ENCODE peak calls at places on chromosomes 11 and 22, in five cellular contexts. One of them, this sample, is unnamed.

GRCh38 chr11:27124514-27125264 is 84.1 kb downstream of the BBOX1 start:
- DNase-seq in CD8-positive, alpha-beta memory T cell: no peak
- DNase-seq in breast epithelium: no peak
- DNase-seq in pancreas: no peak
- DNase-seq in sigmoid colon: no peak
- DNase-seq in this sample: no peak

GRCh38 chr22:38949889-38950405 is 7.5 kb upstream of the APOBEC3A start:
- DNase-seq in CD8-positive, alpha-beta memory T cell: no peak
- DNase-seq in breast epithelium: peak; percentile 13
- DNase-seq in pancreas: peak; percentile 5
- DNase-seq in sigmoid colon: peak; percentile 52
- DNase-seq in this sample: no peak

GRCh38 chr11:79285756-79286155 is 155.1 kb downstream of the TENM4 start:
- DNase-seq in CD8-positive, alpha-beta memory T cell: no peak
- DNase-seq in breast epithelium: no peak
- DNase-seq in pancreas: no peak
- DNase-seq in sigmoid colon: no peak
- DNase-seq in this sample: no peak

GRCh38 chr22:32063701-32064100 is 20.6 kb downstream of the SLC5A1 start:
- DNase-seq in CD8-positive, alpha-beta memory T cell: no peak
- DNase-seq in breast epithelium: no peak
- DNase-seq in pancreas: no peak
- DNase-seq in sigmoid colon: no peak
- DNase-seq in this sample: no peak

GRCh38 chr11:92225206-92225562 is 566 bp downstream of the FAT3 start:
- DNase-seq in CD8-positive, alpha-beta memory T cell: no peak
- DNase-seq in breast epithelium: no peak
- DNase-seq in pancreas: no peak
- DNase-seq in sigmoid colon: no peak
- DNase-seq in this sample: no peak

GRCh38 chr11:39569784-39570183 is 1889.7 kb downstream of the LRRC4C start:
- DNase-seq in CD8-positive, alpha-beta memory T cell: no peak
- DNase-seq in breast epithelium: no peak
- DNase-seq in pancreas: no peak
- DNase-seq in sigmoid colon: no peak
- DNase-seq in this sample: no peak

GRCh38 chr11:132904566-132904965 is 627.7 kb downstream of the OPCML start:
- DNase-seq in CD8-positive, alpha-beta memory T cell: no peak
- DNase-seq in breast epithelium: no peak
- DNase-seq in pancreas: no peak
- DNase-seq in sigmoid colon: no peak
- DNase-seq in this sample: no peak

GRCh38 chr11:1846453-1846932 is 6.4 kb upstream of the LSP1 start:
- DNase-seq in CD8-positive, alpha-beta memory T cell: no peak
- DNase-seq in breast epithelium: no peak
- DNase-seq in pancreas: peak; percentile 51
- DNase-seq in sigmoid colon: no peak
- DNase-seq in this sample: no peak

GRCh38 chr11:104916442-104916841 is 18.2 kb upstream of the CASP12 start:
- DNase-seq in CD8-positive, alpha-beta memory T cell: no peak
- DNase-seq in breast epithelium: no peak
- DNase-seq in pancreas: no peak
- DNase-seq in sigmoid colon: no peak
- DNase-seq in this sample: no peak

GRCh38 chr11:132886335-132886734 is 646.0 kb downstream of the OPCML start:
- DNase-seq in CD8-positive, alpha-beta memory T cell: no peak
- DNase-seq in breast epithelium: no peak
- DNase-seq in pancreas: no peak
- DNase-seq in sigmoid colon: no peak
- DNase-seq in this sample: no peak

GRCh38 chr11:28104984-28105383 is 3.0 kb downstream of the KIF18A start:
- DNase-seq in CD8-positive, alpha-beta memory T cell: no peak
- DNase-seq in breast epithelium: no peak
- DNase-seq in pancreas: no peak
- DNase-seq in sigmoid colon: no peak
- DNase-seq in this sample: no peak

GRCh38 chr22:47281126-47282106 is 519.0 kb downstream of the TBC1D22A start:
- DNase-seq in CD8-positive, alpha-beta memory T cell: no peak
- DNase-seq in breast epithelium: no peak
- DNase-seq in pancreas: no peak
- DNase-seq in sigmoid colon: no peak
- DNase-seq in this sample: no peak

GRCh38 chr22:40919446-40919845 is 31.7 kb upstream of the RBX1 start:
- DNase-seq in CD8-positive, alpha-beta memory T cell: no peak
- DNase-seq in breast epithelium: peak; percentile 19
- DNase-seq in pancreas: no peak
- DNase-seq in sigmoid colon: no peak
- DNase-seq in this sample: no peak

GRCh38 chr22:38415046-38415445 is 40.0 kb downstream of the KCNJ4 start:
- DNase-seq in CD8-positive, alpha-beta memory T cell: no peak
- DNase-seq in breast epithelium: no peak
- DNase-seq in pancreas: no peak
- DNase-seq in sigmoid colon: peak; percentile 55
- DNase-seq in this sample: no peak

GRCh38 chr22:28989484-28989883 is 72.1 kb downstream of the C22orf31 start:
- DNase-seq in CD8-positive, alpha-beta memory T cell: no peak
- DNase-seq in breast epithelium: peak; percentile 26
- DNase-seq in pancreas: no peak
- DNase-seq in sigmoid colon: peak; percentile 66
- DNase-seq in this sample: no peak
- H3K27ac ChIP-seq in CD8-positive, alpha-beta memory T cell: no peak overlapping the region
- H3K27ac ChIP-seq in breast epithelium: peak overlapping the region; percentile 65
- H3K27ac ChIP-seq in pancreas: no peak overlapping the region
- H3K27ac ChIP-seq in sigmoid colon: peak overlapping the region; percentile 55
- H3K27ac ChIP-seq in this sample: no peak overlapping the region

GRCh38 chr22:37285937-37286336 is 3.6 kb downstream of the CYTH4 start:
- DNase-seq in CD8-positive, alpha-beta memory T cell: no peak
- DNase-seq in breast epithelium: no peak
- DNase-seq in pancreas: no peak
- DNase-seq in sigmoid colon: no peak
- DNase-seq in this sample: no peak
- H3K27ac ChIP-seq in CD8-positive, alpha-beta memory T cell: no peak overlapping the region
- H3K27ac ChIP-seq in breast epithelium: no peak overlapping the region
- H3K27ac ChIP-seq in pancreas: no peak overlapping the region
- H3K27ac ChIP-seq in sigmoid colon: no peak overlapping the region
- H3K27ac ChIP-seq in this sample: no peak overlapping the region

DNA sequence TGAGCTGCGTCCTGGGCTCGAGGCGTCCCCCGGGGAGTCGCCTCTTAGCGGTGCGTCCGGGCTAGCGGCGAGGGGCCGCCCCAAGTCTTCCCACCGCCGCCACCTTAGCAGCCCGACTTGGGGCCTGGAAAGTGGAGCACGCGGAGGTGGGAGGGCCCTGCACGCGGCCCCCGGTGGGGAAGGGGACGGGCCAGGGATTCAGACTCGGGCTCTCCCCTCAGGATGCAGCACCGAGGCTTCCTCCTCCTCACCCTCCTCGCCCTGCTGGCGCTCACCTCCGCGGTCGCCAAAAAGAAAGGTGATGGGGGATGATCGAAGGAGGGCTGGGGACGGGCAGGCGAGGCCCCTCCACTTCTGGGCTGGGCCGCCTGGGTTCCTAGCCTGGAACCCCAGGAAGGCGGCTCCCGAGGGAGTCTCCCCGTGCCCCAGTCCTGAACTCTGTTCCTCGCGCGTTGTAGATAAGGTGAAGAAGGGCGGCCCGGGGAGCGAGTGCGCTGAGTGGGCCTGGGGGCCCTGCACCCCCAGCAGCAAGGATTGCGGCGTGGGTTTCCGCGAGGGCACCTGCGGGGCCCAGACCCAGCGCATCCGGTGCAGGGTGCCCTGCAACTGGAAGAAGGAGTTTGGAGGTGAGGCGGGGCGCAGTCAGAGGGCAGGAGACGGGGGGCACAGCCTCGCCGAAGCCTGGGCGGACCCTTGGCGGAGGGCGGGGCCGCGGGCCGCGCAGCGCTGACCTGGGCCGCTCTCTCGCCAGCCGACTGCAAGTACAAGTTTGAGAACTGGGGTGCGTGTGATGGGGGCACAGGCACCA is 571 bp downstream of the MDK start:
- DNase-seq in CD8-positive, alpha-beta memory T cell: no peak
- DNase-seq in breast epithelium: no peak
- DNase-seq in pancreas: no peak
- DNase-seq in sigmoid colon: peak; percentile 68
- DNase-seq in this sample: no peak
- H3K27ac ChIP-seq in CD8-positive, alpha-beta memory T cell: no peak overlapping the region
- H3K27ac ChIP-seq in breast epithelium: peak overlapping the region; percentile 96
- H3K27ac ChIP-seq in pancreas: no peak overlapping the region
- H3K27ac ChIP-seq in sigmoid colon: no peak overlapping the region
- H3K27ac ChIP-seq in this sample: no peak overlapping the region

DNA sequence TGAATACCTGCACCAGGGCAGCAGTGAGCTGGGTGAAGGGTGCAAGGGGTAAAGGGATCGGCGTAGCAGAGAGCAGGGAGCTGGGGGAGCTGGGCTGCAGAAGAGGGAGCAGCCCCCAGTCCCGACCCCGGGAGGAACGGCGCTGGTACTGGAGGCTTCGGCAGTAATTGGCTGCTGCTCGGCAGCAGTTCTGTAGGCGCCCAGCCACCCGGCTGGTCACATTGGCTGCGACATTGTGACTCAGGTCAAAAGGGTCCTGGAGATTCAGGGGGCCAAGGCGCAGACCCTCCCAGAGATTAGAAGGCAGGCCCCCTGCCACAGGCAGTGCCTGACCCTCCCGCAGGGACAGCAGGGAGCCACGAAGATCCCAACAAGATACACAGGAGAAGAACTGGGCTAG is 2.1 kb upstream of the EEF1G start:
- DNase-seq in CD8-positive, alpha-beta memory T cell: no peak
- DNase-seq in breast epithelium: no peak
- DNase-seq in pancreas: no peak
- DNase-seq in sigmoid colon: no peak
- DNase-seq in this sample: no peak
- H3K27ac ChIP-seq in CD8-positive, alpha-beta memory T cell: no peak overlapping the region
- H3K27ac ChIP-seq in breast epithelium: peak overlapping the region; percentile 61
- H3K27ac ChIP-seq in pancreas: no peak overlapping the region
- H3K27ac ChIP-seq in sigmoid colon: peak overlapping the region; percentile 92
- H3K27ac ChIP-seq in this sample: no peak overlapping the region

DNA sequence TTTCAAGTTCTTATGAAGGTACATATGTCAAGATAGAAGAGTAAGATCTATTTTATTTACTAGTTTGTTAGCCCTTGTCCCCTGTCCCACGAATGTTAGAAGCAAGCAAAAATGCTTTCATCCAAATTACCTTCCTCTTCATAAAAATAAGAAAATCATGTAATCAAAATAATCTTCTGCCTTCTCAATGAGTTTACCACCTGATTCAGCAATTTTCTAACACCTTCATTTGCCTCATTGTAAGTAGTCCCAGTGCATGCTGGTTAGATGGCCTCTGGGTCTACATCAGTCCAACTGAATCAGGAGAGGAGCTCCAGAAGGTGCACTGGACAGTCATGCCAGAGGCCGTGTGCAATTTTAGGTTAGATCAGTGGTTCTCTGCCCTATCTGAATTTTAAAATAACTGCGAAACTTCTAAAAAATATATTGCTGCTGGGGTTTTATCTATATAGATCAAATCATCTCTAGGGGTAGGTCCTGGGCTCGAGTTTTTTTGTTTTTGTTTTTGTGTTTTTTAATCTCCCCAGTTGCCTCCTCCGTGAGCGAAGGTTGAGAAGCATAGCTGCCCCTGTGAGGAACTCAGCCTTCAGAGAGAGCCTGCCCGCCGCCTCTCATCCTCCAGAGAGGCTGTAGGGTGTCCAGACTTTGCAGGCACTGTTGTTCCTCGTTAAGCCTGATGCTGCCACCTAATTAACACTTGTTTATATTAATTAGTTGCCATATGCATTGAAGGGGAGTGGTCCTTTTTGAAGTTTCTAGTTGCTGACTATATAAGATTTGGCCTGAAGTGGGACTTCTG is 32.2 kb downstream of the C22orf31 start:
- DNase-seq in CD8-positive, alpha-beta memory T cell: no peak
- DNase-seq in breast epithelium: no peak
- DNase-seq in pancreas: no peak
- DNase-seq in sigmoid colon: no peak
- DNase-seq in this sample: no peak
- H3K27ac ChIP-seq in CD8-positive, alpha-beta memory T cell: no peak overlapping the region
- H3K27ac ChIP-seq in breast epithelium: no peak overlapping the region
- H3K27ac ChIP-seq in pancreas: no peak overlapping the region
- H3K27ac ChIP-seq in sigmoid colon: no peak overlapping the region
- H3K27ac ChIP-seq in this sample: peak overlapping the region; percentile 69

DNA sequence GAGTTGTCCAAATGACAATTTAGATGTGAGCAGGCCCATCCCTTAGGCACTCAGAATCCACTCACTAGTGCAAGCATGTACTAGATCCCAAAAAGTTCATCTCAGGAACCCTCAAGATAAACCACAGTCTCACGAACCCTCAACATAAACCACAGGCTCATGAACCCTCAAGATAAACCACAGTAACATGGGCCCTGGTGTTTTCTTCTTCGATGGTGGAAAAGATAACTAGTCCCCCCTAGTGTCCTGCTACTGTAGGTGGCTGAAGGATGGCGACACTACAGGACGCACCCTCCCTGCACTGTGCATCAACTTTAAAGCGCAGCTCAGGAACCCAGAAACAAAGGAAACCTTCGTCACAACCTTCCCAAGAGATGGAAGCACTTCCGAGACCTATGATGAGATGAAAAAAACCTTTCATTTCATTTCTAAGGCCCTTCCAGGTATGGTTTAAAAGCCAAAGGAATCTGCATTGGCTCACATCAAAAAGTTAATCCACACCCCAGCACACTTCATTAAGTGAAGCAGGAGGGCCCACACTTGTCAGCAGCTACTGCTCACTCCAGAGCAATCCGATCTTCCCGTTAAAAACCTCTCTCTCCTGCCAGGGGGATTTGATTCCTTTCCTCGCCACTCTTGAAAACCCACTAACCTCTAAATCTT is 2.4 kb downstream of the LARGE1 start:
- DNase-seq in CD8-positive, alpha-beta memory T cell: no peak
- DNase-seq in breast epithelium: no peak
- DNase-seq in pancreas: no peak
- DNase-seq in sigmoid colon: no peak
- DNase-seq in this sample: no peak
- H3K27ac ChIP-seq in CD8-positive, alpha-beta memory T cell: no peak overlapping the region
- H3K27ac ChIP-seq in breast epithelium: no peak overlapping the region
- H3K27ac ChIP-seq in pancreas: no peak overlapping the region
- H3K27ac ChIP-seq in sigmoid colon: no peak overlapping the region
- H3K27ac ChIP-seq in this sample: no peak overlapping the region

GRCh38 chr11:2929511-2929879 is 275 bp upstream of the PHLDA2 start:
- DNase-seq in CD8-positive, alpha-beta memory T cell: no peak
- DNase-seq in breast epithelium: peak; percentile 52
- DNase-seq in pancreas: peak; percentile 74
- DNase-seq in sigmoid colon: peak; percentile 72
- DNase-seq in this sample: no peak
- H3K27ac ChIP-seq in CD8-positive, alpha-beta memory T cell: no peak overlapping the region
- H3K27ac ChIP-seq in breast epithelium: peak overlapping the region; percentile 84
- H3K27ac ChIP-seq in pancreas: no peak overlapping the region
- H3K27ac ChIP-seq in sigmoid colon: peak overlapping the region; percentile 28
- H3K27ac ChIP-seq in this sample: peak overlapping the region; percentile 99